ENCODE peak calls at places on chromosomes 5 and 9, in six cellular contexts. U is left ventricle myocardium inferior, F is PC-3, Q is left lung, B is stomach, E is IMR-90. S is an unnamed sample. For H3K36me3, the result is how much of the 10 kb centered on the place peaks cover.

GRCh38 chr9:26158631-26159150 is 480.4 kb upstream of the TUSC1 start:
- DNase-seq in Q (no peak), U (no peak), E (no peak), F (no peak), B (no peak), S (no peak)

GRCh38 chr5:175627037-175627436 is 30.8 kb upstream of the HRH2 start:
- DNase-seq in Q (no peak), B (no peak), U (no peak), F (no peak), E (no peak), S (no peak)

GRCh38 chr9:17594961-17595360 is 16.1 kb downstream of the SH3GL2 start:
- DNase-seq in Q (no peak), E (no peak), U (no peak), B (no peak), F (no peak), S (no peak)

GRCh38 chr5:95093211-95093610 is 191.7 kb downstream of the MCTP1 start:
- DNase-seq in F (no peak), B (no peak), Q (no peak), E (no peak), U (no peak), S (no peak)

GRCh38 chr5:56798521-56798920 is 16.8 kb upstream of the MAP3K1 start:
- DNase-seq in F (no peak), U (no peak), Q (no peak), B (no peak), E (no peak), S (no peak)

GRCh38 chr5:78519198-78519941 is 129.2 kb downstream of the LHFPL2 start:
- DNase-seq in E (no peak), F (no peak), B (no peak), Q (no peak), U (no peak), S (no peak)

GRCh38 chr9:34602906-34603305 is 9.0 kb downstream of the RPP25L start:
- DNase-seq in Q (no peak), E (no peak), B (no peak), U (no peak), F (no peak), S (no peak)

GRCh38 chr9:7058539-7058938 is 300.8 kb downstream of the KDM4C start:
- DNase-seq in F (no peak), E (peak), Q (no peak), B (no peak), U (no peak), S (no peak)

GRCh38 chr5:179126506-179126991 is 66.4 kb downstream of the ZNF354C start:
- DNase-seq in E (no peak), B (peak), F (no peak), U (no peak), Q (peak), S (no peak)

GRCh38 chr5:179127136-179128040 is 67.2 kb downstream of the ZNF354C start:
- DNase-seq in Q (peak), B (no peak), F (no peak), E (no peak), U (no peak), S (no peak)

GRCh38 chr5:179128976-179129375 is 68.8 kb downstream of the ZNF354C start:
- DNase-seq in B (no peak), F (no peak), E (no peak), U (no peak), Q (peak), S (no peak)

GRCh38 chr5:179129607-179130071 is 69.5 kb downstream of the ZNF354C start:
- DNase-seq in F (no peak), U (no peak), E (no peak), B (no peak), Q (peak), S (no peak)

GRCh38 chr5:179128041-179128365 is 67.8 kb downstream of the ZNF354C start:
- DNase-seq in F (no peak), U (no peak), B (no peak), E (no peak), Q (no peak), S (no peak)
- TF ChIP-seq CTCF in F (no peak), U (no peak), B (no peak), E (no peak), Q (no peak), S (no peak)

GRCh38 chr5:41181691-41182564 is 31.4 kb downstream of the C6 start:
- DNase-seq in Q (no peak), E (no peak), U (no peak), B (no peak), F (no peak), S (no peak)
- H3K27ac ChIP-seq in Q (no peak), E (no peak), U (peak), B (peak), F (no peak), S (peak)

DNA sequence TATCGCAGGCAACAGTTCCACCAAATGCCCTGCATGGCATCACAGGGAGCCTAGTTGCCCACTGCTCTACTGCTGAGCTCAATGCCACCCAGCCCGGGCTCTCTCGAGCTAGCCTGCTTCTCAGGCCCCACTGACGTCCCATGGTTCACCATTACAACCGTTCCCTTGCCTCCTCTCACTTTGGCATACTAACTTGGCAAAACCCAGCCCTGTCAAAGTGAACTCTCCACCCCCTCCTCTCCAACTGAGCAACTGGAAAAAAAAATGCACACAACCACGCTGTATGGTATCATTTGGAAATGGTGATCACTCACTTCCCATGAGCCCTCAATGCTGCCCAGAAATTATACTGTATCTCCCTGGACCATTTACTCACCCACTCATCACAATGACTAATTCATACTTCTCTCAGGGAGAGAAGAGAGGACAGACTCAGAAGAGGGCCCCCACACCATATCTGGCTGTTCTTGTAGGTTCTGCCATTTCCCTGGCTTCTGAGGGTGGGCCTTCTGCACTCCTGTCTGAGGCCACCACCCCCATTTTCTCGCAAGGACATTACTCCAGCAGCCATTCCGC is 51.4 kb upstream of the RARS1 start:
- DNase-seq in F (no peak), E (peak), B (no peak), Q (no peak), U (no peak), S (no peak)
- H3K36me3 ChIP-seq in F (under half), E (under half), B (half or more), Q (under half), U (under half), S (under half)

GRCh38 chr5:14141764-14142163 is 1.4 kb upstream of the TRIO start:
- DNase-seq in U (no peak), E (no peak), Q (no peak), F (no peak), B (no peak), S (no peak)
- TF ChIP-seq CTCF in U (no peak), E (no peak), Q (no peak), F (no peak), B (no peak), S (no peak)

DNA sequence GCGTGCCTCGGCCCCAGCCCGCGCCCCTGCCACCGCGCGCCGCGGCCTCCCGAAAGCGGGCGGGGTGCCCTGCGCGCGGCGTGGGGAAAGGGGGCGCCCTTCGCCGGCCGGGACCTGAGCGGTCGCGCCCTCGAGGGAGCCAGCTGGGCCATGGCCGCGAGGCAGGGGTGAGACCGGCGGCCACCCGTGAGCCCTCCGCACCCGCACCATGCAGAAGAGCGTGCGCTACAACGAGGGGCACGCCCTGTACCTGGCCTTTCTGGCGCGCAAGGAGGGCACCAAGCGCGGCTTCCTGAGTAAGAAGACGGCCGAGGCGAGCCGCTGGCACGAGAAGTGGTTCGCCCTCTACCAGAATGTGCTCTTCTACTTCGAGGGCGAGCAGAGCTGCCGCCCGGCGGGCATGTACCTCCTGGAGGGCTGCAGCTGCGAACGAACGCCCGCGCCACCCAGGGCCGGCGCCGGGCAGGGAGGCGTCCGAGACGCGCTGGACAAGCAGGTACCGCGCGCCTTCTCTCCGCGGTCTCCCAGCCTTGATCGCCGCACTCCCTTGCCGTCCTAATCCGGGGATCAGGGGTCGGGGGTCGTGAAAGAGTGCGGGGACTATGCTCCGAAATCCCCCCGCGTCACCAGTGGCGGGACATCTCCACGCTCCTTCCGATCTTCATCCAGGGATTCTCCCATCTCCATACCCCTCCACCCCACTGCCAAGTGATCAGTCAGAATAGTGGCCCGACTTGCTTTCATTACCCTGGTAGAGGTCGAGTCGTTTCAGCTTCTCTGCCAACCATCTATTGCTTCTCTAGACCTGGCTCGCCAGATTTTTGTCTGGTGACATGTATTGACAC is 590 bp downstream of the RASGRF2 start:
- DNase-seq in E (peak), F (no peak), U (peak), Q (peak), B (no peak), S (no peak)
- H3K27ac ChIP-seq in E (peak), F (no peak), U (peak), Q (peak), B (peak), S (no peak)